ENCODE peak calls at places on chromosomes 2 and 18, in seven cellular contexts. One of them, this sample, is unnamed.

GRCh38 chr18:76594966-76595365 is 99.9 kb upstream of the ZNF516 start:
- DNase-seq in mesendoderm: no peak
- DNase-seq in H9: no peak
- DNase-seq in IMR-90: no peak
- DNase-seq in mesenchymal stem cell: no peak
- DNase-seq in neuronal stem cell: no peak
- DNase-seq in H1: no peak
- DNase-seq in this sample: no peak

GRCh38 chr2:6864938-6865345 is 765 bp downstream of the CMPK2 start:
- DNase-seq in mesendoderm: peak; percentile 4
- DNase-seq in H9: peak; percentile 41
- DNase-seq in IMR-90: no peak
- DNase-seq in mesenchymal stem cell: no peak
- DNase-seq in neuronal stem cell: no peak
- DNase-seq in H1: peak; percentile 69
- DNase-seq in this sample: no peak

GRCh38 chr2:233852056-233852455 is 2.3 kb downstream of the HJURP start:
- DNase-seq in mesendoderm: no peak
- DNase-seq in H9: no peak
- DNase-seq in IMR-90: no peak
- DNase-seq in mesenchymal stem cell: peak; percentile 5
- DNase-seq in neuronal stem cell: no peak
- DNase-seq in H1: no peak
- DNase-seq in this sample: no peak

GRCh38 chr2:166372046-166372445 is 3.7 kb downstream of the SCN9A start:
- DNase-seq in mesendoderm: no peak
- DNase-seq in H9: no peak
- DNase-seq in IMR-90: peak; percentile 72
- DNase-seq in mesenchymal stem cell: no peak
- DNase-seq in neuronal stem cell: no peak
- DNase-seq in H1: no peak
- DNase-seq in this sample: peak; percentile 71

GRCh38 chr2:203905661-203906060 is 30.9 kb upstream of the ICOS start:
- DNase-seq in mesendoderm: no peak
- DNase-seq in H9: no peak
- DNase-seq in IMR-90: peak; percentile 33
- DNase-seq in mesenchymal stem cell: no peak
- DNase-seq in neuronal stem cell: no peak
- DNase-seq in H1: no peak
- DNase-seq in this sample: peak; percentile 49

GRCh38 chr2:6181525-6182270 is 489.5 kb downstream of the SOX11 start:
- DNase-seq in mesendoderm: no peak
- DNase-seq in H9: no peak
- DNase-seq in IMR-90: peak; percentile 94
- DNase-seq in mesenchymal stem cell: peak; percentile 88
- DNase-seq in neuronal stem cell: no peak
- DNase-seq in H1: no peak
- DNase-seq in this sample: no peak

GRCh38 chr2:145186303-145186702 is 666.4 kb upstream of the ZEB2 start:
- DNase-seq in mesendoderm: peak; percentile 44
- DNase-seq in H9: peak; percentile 52
- DNase-seq in IMR-90: peak; percentile 23
- DNase-seq in mesenchymal stem cell: no peak
- DNase-seq in neuronal stem cell: no peak
- DNase-seq in H1: peak; percentile 57
- DNase-seq in this sample: no peak

GRCh38 chr2:102049756-102050443 is 58.1 kb downstream of the IL1R2 start:
- DNase-seq in mesendoderm: no peak
- DNase-seq in H9: no peak
- DNase-seq in IMR-90: no peak
- DNase-seq in mesenchymal stem cell: peak; percentile 69
- DNase-seq in neuronal stem cell: no peak
- DNase-seq in H1: no peak
- DNase-seq in this sample: no peak

GRCh38 chr2:79757526-79757925 is 244.7 kb downstream of the CTNNA2 start:
- DNase-seq in mesendoderm: no peak
- DNase-seq in H9: no peak
- DNase-seq in IMR-90: no peak
- DNase-seq in mesenchymal stem cell: no peak
- DNase-seq in neuronal stem cell: no peak
- DNase-seq in H1: no peak
- DNase-seq in this sample: no peak

GRCh38 chr2:237432484-237433092 is 18.6 kb upstream of the COL6A3 start:
- DNase-seq in mesendoderm: peak; percentile 68
- DNase-seq in H9: peak; percentile 56
- DNase-seq in IMR-90: peak; percentile 93
- DNase-seq in mesenchymal stem cell: peak; percentile 95
- DNase-seq in neuronal stem cell: no peak
- DNase-seq in H1: no peak
- DNase-seq in this sample: no peak

GRCh38 chr2:150371066-150371812 is 116.2 kb downstream of the RND3 start:
- DNase-seq in mesendoderm: peak; percentile 61
- DNase-seq in H9: no peak
- DNase-seq in IMR-90: peak; percentile 7
- DNase-seq in mesenchymal stem cell: no peak
- DNase-seq in neuronal stem cell: no peak
- DNase-seq in H1: no peak
- DNase-seq in this sample: peak; percentile 30

GRCh38 chr2:178478102-178478441 is 328 bp downstream of the FKBP7 start:
- DNase-seq in mesendoderm: no peak
- DNase-seq in H9: no peak
- DNase-seq in IMR-90: peak; percentile 31
- DNase-seq in mesenchymal stem cell: peak; percentile 35
- DNase-seq in neuronal stem cell: no peak
- DNase-seq in H1: no peak
- DNase-seq in this sample: peak; percentile 57

GRCh38 chr18:961644-962355 is 57.1 kb downstream of the ADCYAP1 start:
- DNase-seq in mesendoderm: peak; percentile 43
- DNase-seq in H9: peak; percentile 50
- DNase-seq in IMR-90: peak; percentile 35
- DNase-seq in mesenchymal stem cell: peak; percentile 45
- DNase-seq in neuronal stem cell: peak; percentile 41
- DNase-seq in H1: peak; percentile 85
- DNase-seq in this sample: peak; percentile 34

GRCh38 chr2:186126181-186126580 is 359.9 kb upstream of the ZC3H15 start:
- DNase-seq in mesendoderm: no peak
- DNase-seq in H9: no peak
- DNase-seq in IMR-90: no peak
- DNase-seq in mesenchymal stem cell: no peak
- DNase-seq in neuronal stem cell: no peak
- DNase-seq in H1: no peak
- DNase-seq in this sample: no peak

GRCh38 chr2:160658851-160659250 is 165.2 kb upstream of the RBMS1 start:
- DNase-seq in mesendoderm: peak; percentile 24
- DNase-seq in H9: no peak
- DNase-seq in IMR-90: no peak
- DNase-seq in mesenchymal stem cell: no peak
- DNase-seq in neuronal stem cell: no peak
- DNase-seq in H1: no peak
- DNase-seq in this sample: no peak

GRCh38 chr2:154452906-154453493 is 245.5 kb upstream of the KCNJ3 start:
- DNase-seq in mesendoderm: peak; percentile 54
- DNase-seq in H9: no peak
- DNase-seq in IMR-90: no peak
- DNase-seq in mesenchymal stem cell: no peak
- DNase-seq in neuronal stem cell: no peak
- DNase-seq in H1: peak; percentile 49
- DNase-seq in this sample: peak; percentile 13

GRCh38 chr2:85662899-85663683 is 4.9 kb downstream of the SFTPB start:
- DNase-seq in mesendoderm: peak; percentile 89
- DNase-seq in H9: no peak
- DNase-seq in IMR-90: peak; percentile 95
- DNase-seq in mesenchymal stem cell: peak; percentile 83
- DNase-seq in neuronal stem cell: no peak
- DNase-seq in H1: no peak
- DNase-seq in this sample: no peak

GRCh38 chr2:17461087-17461475 is 57.2 kb downstream of the RAD51AP2 start:
- DNase-seq in mesendoderm: no peak
- DNase-seq in H9: no peak
- DNase-seq in IMR-90: no peak
- DNase-seq in mesenchymal stem cell: no peak
- DNase-seq in neuronal stem cell: no peak
- DNase-seq in H1: no peak
- DNase-seq in this sample: no peak
- H2BK5ac ChIP-seq in mesendoderm: no peak overlapping the region
- H2BK5ac ChIP-seq in H9: no peak overlapping the region
- H2BK5ac ChIP-seq in IMR-90: no peak overlapping the region
- H2BK5ac ChIP-seq in mesenchymal stem cell: peak overlapping the region; percentile 87
- H2BK5ac ChIP-seq in neuronal stem cell: no peak overlapping the region
- H2BK5ac ChIP-seq in H1: no peak overlapping the region
- H2BK5ac ChIP-seq in this sample: no peak overlapping the region

DNA sequence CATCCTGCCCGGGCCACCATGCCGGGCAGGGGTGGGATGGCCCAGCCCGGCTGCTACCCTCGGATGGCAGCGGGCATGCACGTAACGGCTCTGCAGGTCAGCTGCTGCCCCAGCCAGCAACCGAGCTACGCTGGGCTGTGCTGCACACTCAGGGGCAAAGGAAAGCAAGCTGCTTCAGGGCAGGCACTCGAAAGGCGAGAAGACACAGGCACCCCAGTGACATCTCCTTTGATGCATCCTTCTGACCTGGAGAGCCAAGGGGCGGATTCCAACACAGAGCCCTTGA is 8.8 kb downstream of the HDAC4 start:
- DNase-seq in mesendoderm: no peak
- DNase-seq in H9: no peak
- DNase-seq in IMR-90: no peak
- DNase-seq in mesenchymal stem cell: no peak
- DNase-seq in neuronal stem cell: no peak
- DNase-seq in H1: no peak
- DNase-seq in this sample: no peak
- H2BK120ac ChIP-seq in mesendoderm: no peak overlapping the region
- H2BK120ac ChIP-seq in H9: no peak overlapping the region
- H2BK120ac ChIP-seq in IMR-90: no peak overlapping the region
- H2BK120ac ChIP-seq in mesenchymal stem cell: no peak overlapping the region
- H2BK120ac ChIP-seq in neuronal stem cell: no peak overlapping the region
- H2BK120ac ChIP-seq in H1: no peak overlapping the region
- H2BK120ac ChIP-seq in this sample: no peak overlapping the region

GRCh38 chr2:240806006-240806405 is 14.0 kb downstream of the KIF1A start:
- DNase-seq in mesendoderm: no peak
- DNase-seq in H9: no peak
- DNase-seq in IMR-90: no peak
- DNase-seq in mesenchymal stem cell: no peak
- DNase-seq in neuronal stem cell: no peak
- DNase-seq in H1: no peak
- DNase-seq in this sample: no peak
- H3K27me3 ChIP-seq in mesendoderm: no peaks in the 10 kb centered on the region
- H3K27me3 ChIP-seq in H9: no peaks in the 10 kb centered on the region
- H3K27me3 ChIP-seq in IMR-90: peaks cover 20% of the 10 kb centered on the region
- H3K27me3 ChIP-seq in mesenchymal stem cell: peaks cover 57% of the 10 kb centered on the region
- H3K27me3 ChIP-seq in neuronal stem cell: no peaks in the 10 kb centered on the region
- H3K27me3 ChIP-seq in H1: no peaks in the 10 kb centered on the region
- H3K27me3 ChIP-seq in this sample: no peaks in the 10 kb centered on the region

GRCh38 chr2:146912536-146912935 is 932.3 kb upstream of the ACVR2A start:
- DNase-seq in mesendoderm: peak; percentile 79
- DNase-seq in H9: no peak
- DNase-seq in IMR-90: no peak
- DNase-seq in mesenchymal stem cell: no peak
- DNase-seq in neuronal stem cell: no peak
- DNase-seq in H1: no peak
- DNase-seq in this sample: no peak
- H2BK5ac ChIP-seq in mesendoderm: no peak overlapping the region
- H2BK5ac ChIP-seq in H9: no peak overlapping the region
- H2BK5ac ChIP-seq in IMR-90: no peak overlapping the region
- H2BK5ac ChIP-seq in mesenchymal stem cell: no peak overlapping the region
- H2BK5ac ChIP-seq in neuronal stem cell: no peak overlapping the region
- H2BK5ac ChIP-seq in H1: no peak overlapping the region
- H2BK5ac ChIP-seq in this sample: no peak overlapping the region